ENCODE peak calls at places on chromosomes 3 and 15, in five cellular contexts. C, I, O, V and Y are unnamed samples.
A peak's percentile ranks its signal among the peaks of the same experiment; 100 is the strongest.

GRCh38 chr3:195443391-195443989 is 670 bp upstream of the ACAP2 start:
- DNase-seq in C (no peak), I (no peak), O (no peak), V (no peak), Y (no peak)

GRCh38 chr3:129625071-129625874 is 18.8 kb upstream of the PLXND1 start:
- DNase-seq in C (no peak), I (no peak), O (no peak), V (peak; percentile 58), Y (no peak)

GRCh38 chr15:84819291-84819768 is 2.2 kb downstream of the ALPK3 start:
- DNase-seq in C (no peak), I (no peak), O (no peak), V (peak; percentile 23), Y (no peak)

GRCh38 chr15:68587769-68588385 is 9.1 kb downstream of the CORO2B start:
- DNase-seq in C (no peak), I (no peak), O (no peak), V (no peak), Y (no peak)

GRCh38 chr3:126753191-126754160 is 49.4 kb downstream of the CHCHD6 start:
- DNase-seq in C (no peak), I (peak; percentile 62), O (no peak), V (no peak), Y (peak; percentile 50)

GRCh38 chr3:12705981-12706380 is 42.1 kb upstream of the RAF1 start:
- DNase-seq in C (no peak), I (peak; percentile 37), O (peak; percentile 71), V (no peak), Y (peak; percentile 30)

GRCh38 chr15:38674440-38674839 is 109.8 kb upstream of the RASGRP1 start:
- DNase-seq in C (no peak), I (no peak), O (no peak), V (no peak), Y (no peak)

GRCh38 chr3:43709022-43709421 is 18.3 kb downstream of the ABHD5 start:
- DNase-seq in C (peak; percentile 86), I (peak; percentile 45), O (peak; percentile 54), V (peak; percentile 76), Y (peak; percentile 94)

GRCh38 chr15:86054338-86054737 is 25.3 kb upstream of the AGBL1 start:
- DNase-seq in C (no peak), I (no peak), O (no peak), V (no peak), Y (no peak)

GRCh38 chr15:89090791-89091666 is 2.8 kb downstream of the ABHD2 start:
- DNase-seq in C (peak; percentile 81), I (peak; percentile 82), O (peak; percentile 59), V (peak; percentile 81), Y (peak; percentile 77)

GRCh38 chr15:41495736-41496599 is 2.3 kb downstream of the ITPKA start:
- DNase-seq in C (no peak), I (no peak), O (no peak), V (no peak), Y (no peak)

GRCh38 chr15:93072440-93073394 is 16.3 kb downstream of the RGMA start:
- DNase-seq in C (peak; percentile 64), I (peak; percentile 15), O (no peak), V (peak; percentile 38), Y (peak; percentile 61)

GRCh38 chr3:125694761-125695294 is 99.5 kb upstream of the OSBPL11 start:
- DNase-seq in C (no peak), I (no peak), O (no peak), V (no peak), Y (no peak)

GRCh38 chr3:126811530-126811929 is 107.5 kb downstream of the CHCHD6 start:
- DNase-seq in C (peak; percentile 27), I (peak; percentile 56), O (peak; percentile 13), V (no peak), Y (peak; percentile 59)

GRCh38 chr15:94412979-94413741 is 181.8 kb downstream of the MCTP2 start:
- DNase-seq in C (peak; percentile 33), I (no peak), O (no peak), V (peak; percentile 48), Y (peak; percentile 53)

GRCh38 chr3:8280161-8280560 is 221.5 kb upstream of the LMCD1 start:
- DNase-seq in C (no peak), I (no peak), O (no peak), V (no peak), Y (no peak)

GRCh38 chr15:81859737-81860516 is 185.9 kb downstream of the MEX3B start:
- DNase-seq in C (no peak), I (no peak), O (no peak), V (no peak), Y (no peak)

GRCh38 chr3:33911525-33912322 is 113.3 kb downstream of the PDCD6IP start:
- DNase-seq in C (peak; percentile 45), I (peak; percentile 59), O (no peak), V (peak; percentile 51), Y (peak; percentile 21)

GRCh38 chr3:186287723-186288122 is 74.3 kb downstream of the DGKG start:
- DNase-seq in C (peak; percentile 77), I (peak; percentile 93), O (peak; percentile 67), V (no peak), Y (peak; percentile 58)

GRCh38 chr15:69513986-69514385 is 61.4 kb downstream of the RPLP1 start:
- DNase-seq in C (no peak), I (no peak), O (no peak), V (no peak), Y (no peak)

GRCh38 chr3:29324180-29324651 is 43.3 kb downstream of the RBMS3 start:
- DNase-seq in C (peak; percentile 76), I (peak; percentile 86), O (no peak), V (no peak), Y (peak; percentile 55)

GRCh38 chr3:183560607-183561006 is 5.1 kb upstream of the KLHL6 start:
- DNase-seq in C (no peak), I (no peak), O (no peak), V (peak; percentile 44), Y (no peak)

GRCh38 chr15:90471769-90472168 is 58.0 kb upstream of the CRTC3 start:
- DNase-seq in C (no peak), I (no peak), O (no peak), V (no peak), Y (no peak)

GRCh38 chr3:99696497-99696896 is 58.1 kb downstream of the COL8A1 start:
- DNase-seq in C (no peak), I (no peak), O (no peak), V (peak; percentile 3), Y (no peak)

DNA sequence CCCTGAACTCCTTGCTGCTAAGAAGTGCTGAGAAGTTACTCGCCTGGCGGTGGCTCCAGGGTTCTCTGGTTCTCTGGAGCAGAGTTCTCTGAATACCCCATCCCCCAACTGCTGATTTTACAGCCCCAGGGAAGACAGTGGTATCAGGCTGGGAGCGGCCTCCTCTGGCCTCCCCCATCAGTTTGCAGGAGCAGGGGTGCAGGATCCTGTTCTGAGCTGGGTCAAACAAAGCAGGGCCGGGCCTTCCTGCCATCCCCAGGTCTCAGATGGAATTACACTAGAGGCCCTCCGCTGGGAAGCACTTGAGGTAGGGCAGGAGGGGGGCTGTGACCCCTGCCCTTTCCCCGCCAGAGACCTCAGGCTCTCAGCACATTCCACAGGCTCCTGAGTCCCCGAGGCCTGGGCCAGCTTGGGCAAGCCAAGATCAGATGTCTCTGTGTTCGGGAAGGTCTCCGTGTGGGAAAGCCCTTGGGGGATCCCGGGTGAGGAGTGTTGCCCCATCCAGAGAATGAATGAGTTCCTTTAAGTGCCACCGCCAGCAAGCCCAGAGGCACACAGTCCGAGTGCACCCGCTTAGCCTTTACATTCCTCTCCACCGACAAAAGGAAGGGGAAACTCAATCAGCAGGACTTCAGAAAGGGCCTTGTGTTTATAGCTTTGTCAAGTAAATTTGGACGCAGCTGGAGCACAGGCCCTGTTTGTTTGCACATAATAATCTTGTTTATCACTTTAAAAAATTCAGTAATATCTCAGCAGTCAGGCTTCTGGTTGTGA is 150.0 kb downstream of the LRRK1 start:
- DNase-seq in C (peak; percentile 50), I (peak; percentile 23), O (no peak), V (no peak), Y (peak; percentile 97)
- TF ChIP-seq CTCF in C (no peak), I (peak; percentile 52), O (no peak), V (no peak), Y (peak; percentile 46)

DNA sequence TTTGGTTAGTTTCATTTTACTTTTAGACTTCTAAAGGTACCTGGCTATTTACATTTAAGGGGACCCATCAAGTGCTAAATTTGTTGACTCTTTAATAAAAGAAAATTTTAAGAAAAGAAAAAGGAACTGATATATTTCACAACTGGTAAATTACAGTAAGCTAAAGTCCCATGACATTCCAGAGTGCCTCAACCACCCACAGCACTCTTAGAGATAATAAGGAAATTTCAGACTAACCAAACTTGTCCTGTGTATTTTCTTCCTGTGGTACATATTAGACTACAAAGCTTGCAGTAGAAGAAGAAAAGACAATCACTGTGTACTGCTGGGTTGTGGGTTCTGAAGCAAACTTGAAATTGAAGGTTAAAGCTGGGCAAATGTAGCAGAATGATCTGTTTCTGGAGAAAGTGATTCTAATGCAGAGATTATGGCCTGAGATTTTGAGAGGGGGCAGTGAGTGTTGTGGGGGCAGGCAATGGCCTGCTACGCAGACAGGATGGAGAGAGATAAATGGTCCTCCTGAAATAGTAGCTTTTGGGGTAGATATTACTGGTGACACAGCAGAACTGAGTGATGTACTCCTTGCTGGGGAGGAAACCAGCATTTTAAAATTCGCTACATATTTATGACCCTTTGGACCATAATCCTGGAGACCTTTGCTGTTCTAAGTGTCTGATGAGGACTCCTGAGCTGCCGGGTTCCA is 24.5 kb upstream of the MFSD1 start:
- DNase-seq in C (peak; percentile 29), I (no peak), O (no peak), V (no peak), Y (no peak)
- TF ChIP-seq CTCF in C (no peak), I (no peak), O (no peak), V (no peak), Y (no peak)

DNA sequence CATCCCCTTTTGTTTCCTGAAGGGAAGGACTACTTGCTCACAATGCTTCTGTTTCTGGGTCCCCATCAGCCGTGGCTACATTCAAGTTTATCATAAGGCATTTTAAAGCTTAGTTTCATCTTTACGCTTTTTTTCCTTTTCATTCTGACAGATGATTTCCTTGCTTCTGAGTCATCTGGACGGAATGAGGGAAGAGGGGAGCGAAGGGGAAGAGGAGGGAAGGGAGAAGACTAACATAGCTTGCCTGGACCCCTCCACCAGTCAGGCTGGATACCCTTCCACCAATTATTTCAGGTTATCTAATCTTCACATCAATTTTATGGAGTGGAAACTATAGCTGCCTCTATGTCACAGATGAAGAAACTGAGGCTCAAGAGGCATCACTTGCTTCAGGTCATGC is 27.6 kb downstream of the FAM3D start:
- DNase-seq in C (peak; percentile 33), I (no peak), O (no peak), V (no peak), Y (no peak)
- TF ChIP-seq CTCF in C (no peak), I (no peak), O (no peak), V (no peak), Y (no peak)

DNA sequence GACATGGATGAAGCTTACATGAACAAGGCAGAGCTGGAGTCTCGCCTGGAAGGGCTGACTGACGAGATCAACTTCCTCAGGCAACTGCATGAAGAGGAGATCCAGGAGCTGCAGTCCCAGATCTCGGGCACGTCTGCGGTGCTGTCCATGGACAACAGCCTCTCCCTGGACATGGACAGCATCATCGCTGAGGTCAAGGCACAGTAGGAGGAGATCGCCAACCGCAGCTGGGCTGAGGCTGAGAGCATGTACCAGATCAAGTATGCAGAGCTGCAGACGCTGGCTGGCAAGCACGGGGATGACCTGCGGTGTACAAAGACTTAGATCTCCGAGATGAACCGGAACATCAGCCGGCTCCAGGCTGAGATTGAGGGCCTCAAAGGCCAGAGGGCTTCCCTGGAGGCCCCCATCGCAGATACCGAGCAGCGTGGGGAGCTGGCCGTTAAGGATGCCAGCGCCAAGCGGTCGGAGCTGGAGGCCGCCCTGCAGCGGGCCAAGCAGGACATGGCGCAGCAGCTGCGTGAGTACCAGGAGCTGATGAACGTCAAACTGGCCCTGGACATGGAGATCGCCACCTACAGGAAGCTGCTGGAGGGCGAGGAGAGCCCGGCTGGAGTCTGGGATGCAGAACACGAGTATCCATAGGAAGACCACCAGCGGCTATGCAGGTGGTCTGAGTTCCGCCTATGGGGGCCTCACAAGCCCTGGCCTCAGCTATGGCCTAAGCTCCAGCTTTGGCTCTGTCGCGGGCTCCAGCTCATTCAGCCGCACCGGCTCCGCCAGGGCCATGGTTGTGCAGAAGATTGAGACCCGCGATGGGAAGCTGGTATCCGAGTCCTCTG is 77.6 kb downstream of the CLDN11 start:
- DNase-seq in C (no peak), I (no peak), O (no peak), V (no peak), Y (no peak)
- TF ChIP-seq CTCF in C (no peak), I (peak; percentile 35), O (no peak), V (peak; percentile 22), Y (no peak)